ENCODE peak calls at places on chromosomes 6 and 20, in eight cellular contexts. L is mesothelial cell of epicardium, H is GM13977, B is astrocyte of the spinal cord, R is stomach, M is progenitor cell of endocrine pancreas, C is fibroblast of pulmonary artery, F is heart left ventricle. O is an unnamed sample.

GRCh38 chr20:38650010-38650409 is 48.4 kb downstream of the ARHGAP40 start:
- DNase-seq in L (no peak), H (no peak), B (no peak), R (no peak), M (no peak), C (no peak), F (no peak), O (no peak)

GRCh38 chr20:16761305-16761829 is 13.2 kb downstream of the OTOR start:
- DNase-seq in L (peak; percentile 54), H (peak; percentile 43), B (peak; percentile 67), R (peak; percentile 45), M (peak; percentile 20), C (peak; percentile 86), F (peak; percentile 38), O (peak; percentile 54)

GRCh38 chr6:32945106-32945761 is 4.4 kb upstream of the HLA-DMB start:
- DNase-seq in L (no peak), H (peak; percentile 47), B (no peak), R (no peak), M (no peak), C (no peak), F (no peak), O (no peak)

GRCh38 chr20:61963885-61964674 is 101.6 kb downstream of the TAF4 start:
- DNase-seq in L (no peak), H (no peak), B (no peak), R (no peak), M (no peak), C (no peak), F (peak; percentile 4), O (no peak)

GRCh38 chr20:20237093-20237959 is 130.6 kb upstream of the INSM1 start:
- DNase-seq in L (peak; percentile 45), H (peak; percentile 72), B (no peak), R (peak; percentile 36), M (peak; percentile 26), C (peak; percentile 47), F (no peak), O (peak; percentile 51)

GRCh38 chr6:169695131-169695530 is 6.7 kb downstream of the WDR27 start:
- DNase-seq in L (no peak), H (no peak), B (no peak), R (no peak), M (no peak), C (no peak), F (no peak), O (no peak)

GRCh38 chr6:135066806-135067205 is 12.2 kb upstream of the HBS1L start:
- DNase-seq in L (no peak), H (no peak), B (no peak), R (no peak), M (no peak), C (no peak), F (no peak), O (no peak)

GRCh38 chr20:53847118-53847842 is 223.1 kb downstream of the BCAS1 start:
- DNase-seq in L (no peak), H (no peak), B (no peak), R (no peak), M (no peak), C (no peak), F (no peak), O (no peak)

GRCh38 chr6:44468835-44469234 is 81.3 kb downstream of the CDC5L start:
- DNase-seq in L (no peak), H (no peak), B (no peak), R (no peak), M (no peak), C (no peak), F (no peak), O (no peak)

GRCh38 chr20:17542993-17543412 is 11.8 kb upstream of the BFSP1 start:
- DNase-seq in L (no peak), H (no peak), B (peak; percentile 96), R (no peak), M (no peak), C (peak; percentile 86), F (no peak), O (no peak)

GRCh38 chr6:134168580-134169223 is 116.3 kb upstream of the SLC2A12 start:
- DNase-seq in L (no peak), H (no peak), B (peak; percentile 40), R (no peak), M (no peak), C (peak; percentile 68), F (no peak), O (no peak)

GRCh38 chr6:6796818-6797217 is 208.3 kb downstream of the LY86 start:
- DNase-seq in L (no peak), H (no peak), B (no peak), R (peak; percentile 24), M (no peak), C (no peak), F (no peak), O (no peak)

GRCh38 chr6:6801635-6802218 is 213.2 kb downstream of the LY86 start:
- DNase-seq in L (no peak), H (no peak), B (no peak), R (peak; percentile 16), M (no peak), C (no peak), F (no peak), O (no peak)

GRCh38 chr6:6795396-6795795 is 206.9 kb downstream of the LY86 start:
- DNase-seq in L (no peak), H (no peak), B (no peak), R (no peak), M (no peak), C (no peak), F (no peak), O (no peak)

GRCh38 chr6:6801002-6801329 is 212.4 kb downstream of the LY86 start:
- DNase-seq in L (no peak), H (no peak), B (no peak), R (peak; percentile 23), M (no peak), C (no peak), F (no peak), O (no peak)

DNA sequence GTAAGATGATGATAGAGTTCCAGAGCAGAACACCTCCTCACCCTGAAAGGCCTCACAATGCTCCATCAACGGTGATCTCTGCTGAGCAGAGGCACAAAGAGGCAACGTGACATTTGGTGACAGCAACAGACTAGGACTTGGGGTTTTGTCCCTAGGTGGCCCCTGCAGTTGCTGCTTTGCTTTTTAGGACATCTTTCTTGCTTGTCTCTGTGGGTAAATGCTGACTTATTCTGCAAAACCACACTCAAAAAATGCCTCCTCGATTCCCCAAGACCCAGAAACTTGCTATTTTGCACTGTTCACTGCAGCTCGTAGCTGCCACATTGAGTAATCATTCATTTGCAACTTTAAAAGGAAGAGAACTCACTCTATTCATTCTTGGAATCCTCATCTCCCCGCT is 209.9 kb downstream of the LY86 start:
- DNase-seq in L (no peak), H (peak; percentile 56), B (no peak), R (peak; percentile 14), M (no peak), C (no peak), F (no peak), O (no peak)
- TF ChIP-seq CTCF in L (no peak), H (no peak), B (no peak), R (no peak), M (no peak), C (no peak), F (no peak), O (no peak)

GRCh38 chr6:30025197-30025596 is 35.9 kb upstream of the POLR1H start:
- DNase-seq in L (no peak), H (no peak), B (no peak), R (no peak), M (no peak), C (no peak), F (no peak), O (no peak)
- TF ChIP-seq CTCF in L (no peak), H (no peak), B (no peak), R (no peak), M (no peak), C (no peak), F (no peak), O (no peak)

GRCh38 chr6:25138024-25138696 is 141.0 kb upstream of the CARMIL1 start:
- DNase-seq in L (no peak), H (peak; percentile 77), B (peak; percentile 50), R (peak; percentile 51), M (no peak), C (peak; percentile 87), F (peak; percentile 70), O (no peak)
- TF ChIP-seq CTCF in L (no peak), H (peak; percentile 18), B (peak; percentile 13), R (no peak), M (no peak), C (peak; percentile 43), F (no peak), O (no peak)

DNA sequence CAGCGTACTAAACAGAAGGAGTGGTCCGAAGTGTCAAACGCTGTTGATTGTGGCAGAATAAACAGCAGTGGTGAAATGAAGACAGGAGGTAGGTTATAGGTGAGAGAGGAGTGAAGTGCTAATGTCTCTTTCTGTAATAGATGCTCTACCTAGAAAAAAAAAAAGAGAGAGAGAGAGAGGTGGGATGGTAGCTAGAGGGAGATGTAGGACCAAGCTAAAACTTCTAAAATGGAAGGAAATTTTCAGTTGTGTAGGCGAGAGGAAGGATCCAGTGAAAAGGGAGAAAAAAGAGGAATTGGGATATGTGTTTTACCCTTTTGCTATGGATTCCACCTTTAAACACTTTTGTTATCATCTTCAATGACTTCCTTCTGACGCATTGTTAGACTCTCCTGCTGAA is 126.5 kb upstream of the BMP2 start:
- DNase-seq in L (no peak), H (no peak), B (no peak), R (no peak), M (no peak), C (no peak), F (no peak), O (no peak)
- TF ChIP-seq CTCF in L (no peak), H (no peak), B (no peak), R (no peak), M (no peak), C (no peak), F (no peak), O (no peak)

O was measured in neural crest cell.